ENCODE peak calls at places on chromosomes 7 and 10, in ten cellular contexts. L is brain microvascular endothelial cell, M is PC-3, G is GM06990, J is transverse colon, A is fibroblast of lung, W is pancreas, V is AG04450, N is right atrium auricular region, P is astrocyte of the spinal cord. X is an unnamed sample.

GRCh38 chr10:122999347-122999746 is 9.2 kb downstream of the IKZF5 start:
- DNase-seq in A (no peak), J (no peak), G (no peak), W (no peak), V (no peak), L (no peak), N (no peak), P (no peak), M (peak; percentile 5), X (no peak)

GRCh38 chr7:40829201-40829600 is 694.4 kb downstream of the SUGCT start:
- DNase-seq in P (no peak), L (no peak), G (no peak), N (no peak), A (no peak), M (no peak), V (no peak), J (no peak), W (no peak), X (no peak)

GRCh38 chr10:101330236-101331225 is 23.4 kb upstream of the BTRC start:
- DNase-seq in P (peak; percentile 30), M (no peak), W (no peak), L (peak; percentile 2), V (peak; percentile 15), G (no peak), J (no peak), N (no peak), A (peak; percentile 90), X (peak; percentile 63)

GRCh38 chr7:66283003-66283920 is 78.1 kb downstream of the TPST1 start:
- DNase-seq in M (peak; percentile 80), N (no peak), J (no peak), W (no peak), L (peak; percentile 60), G (no peak), A (peak; percentile 88), V (peak; percentile 24), P (peak; percentile 82), X (peak; percentile 46)

GRCh38 chr10:24428410-24428782 is 219.5 kb downstream of the KIAA1217 start:
- DNase-seq in P (peak; percentile 79), N (no peak), M (peak; percentile 80), A (peak; percentile 81), L (peak; percentile 80), J (no peak), V (no peak), W (no peak), G (no peak), X (no peak)

GRCh38 chr10:29068302-29068701 is 220.6 kb upstream of the LYZL1 start:
- DNase-seq in P (no peak), V (no peak), M (no peak), G (no peak), A (no peak), L (no peak), W (no peak), N (no peak), J (no peak), X (no peak)

GRCh38 chr7:116805100-116805544 is 57.3 kb upstream of the CAPZA2 start:
- DNase-seq in A (peak; percentile 50), P (no peak), G (no peak), V (peak; percentile 26), J (no peak), L (no peak), M (no peak), W (no peak), N (peak; percentile 62), X (peak; percentile 46)

GRCh38 chr10:44716470-44716869 is 194.7 kb upstream of the TMEM72 start:
- DNase-seq in A (no peak), W (no peak), L (no peak), P (no peak), M (no peak), N (no peak), V (no peak), G (no peak), J (no peak), X (no peak)

DNA sequence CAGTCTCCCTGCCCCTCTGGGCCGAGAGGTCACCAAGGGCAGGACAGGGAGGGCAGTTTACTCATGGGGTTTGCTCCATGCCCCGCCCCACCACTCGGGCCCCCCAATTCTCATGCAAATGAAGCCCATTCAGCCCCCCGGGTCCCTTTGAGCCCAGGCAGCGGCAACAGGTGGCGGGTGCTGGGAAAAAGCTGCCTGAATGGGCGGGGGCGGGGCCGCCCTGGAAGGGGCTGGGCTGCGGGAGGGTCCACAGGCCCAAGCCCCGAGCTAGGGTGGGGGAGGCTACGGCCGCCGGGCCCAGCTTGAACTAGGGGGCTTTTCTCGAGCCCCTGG is 5.2 kb downstream of the LFNG start:
- DNase-seq in V (no peak), P (no peak), W (no peak), N (no peak), J (no peak), M (no peak), A (no peak), G (no peak), L (no peak), X (no peak)
- H3K4me3 ChIP-seq in V (no peak overlapping the region), P (no peak overlapping the region), W (peak overlapping the region; percentile 72), N (no peak overlapping the region), J (no peak overlapping the region), M (no peak overlapping the region), A (no peak overlapping the region), G (no peak overlapping the region), L (no peak overlapping the region), X (no peak overlapping the region)

GRCh38 chr7:129841465-129841864 is 111.3 kb downstream of the UBE2H start:
- DNase-seq in P (no peak), A (no peak), M (no peak), N (no peak), J (no peak), L (no peak), W (no peak), V (no peak), G (no peak), X (no peak)

GRCh38 chr7:129845972-129846327 is 106.8 kb downstream of the UBE2H start:
- DNase-seq in J (no peak), P (peak; percentile 90), N (no peak), V (peak; percentile 54), L (peak; percentile 53), A (peak; percentile 94), M (peak; percentile 75), W (no peak), G (no peak), X (peak; percentile 52)

GRCh38 chr7:129845178-129845971 is 107.4 kb downstream of the UBE2H start:
- DNase-seq in P (peak; percentile 81), L (peak; percentile 60), W (no peak), M (peak; percentile 68), V (no peak), N (no peak), G (no peak), J (no peak), A (peak; percentile 91), X (no peak)

GRCh38 chr7:129843982-129844840 is 108.5 kb downstream of the UBE2H start:
- DNase-seq in J (no peak), P (no peak), L (no peak), W (no peak), N (no peak), A (no peak), G (no peak), M (peak; percentile 42), V (no peak), X (no peak)

DNA sequence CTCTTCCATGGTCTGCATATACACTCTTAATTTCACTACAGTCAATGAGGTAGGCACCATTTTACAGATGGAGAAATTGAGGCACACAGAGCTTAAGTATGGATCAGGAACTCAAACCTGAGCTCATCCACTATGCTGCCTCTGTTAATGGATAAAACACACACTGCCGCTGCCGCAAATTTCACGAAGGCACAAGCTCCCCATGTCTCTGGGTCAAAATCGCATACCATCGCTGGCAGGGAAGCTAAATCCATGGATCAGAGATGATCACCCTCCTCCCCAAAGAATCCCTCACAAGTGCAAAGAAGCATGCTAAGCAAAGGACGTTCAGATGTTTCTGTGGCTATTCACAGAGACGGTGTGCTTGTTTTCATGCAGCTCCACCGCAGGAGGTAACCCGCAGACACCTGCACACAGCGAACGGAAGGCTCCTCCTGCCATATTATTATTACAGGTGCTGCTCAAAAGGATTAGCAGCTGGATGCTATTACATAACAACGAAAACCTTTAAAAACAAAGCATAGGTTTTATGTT is 109.3 kb downstream of the UBE2H start:
- DNase-seq in M (no peak), A (no peak), J (no peak), W (no peak), L (no peak), G (no peak), V (no peak), P (peak; percentile 59), N (no peak), X (no peak)
- H3K4me3 ChIP-seq in M (no peak overlapping the region), A (no peak overlapping the region), J (no peak overlapping the region), W (no peak overlapping the region), L (no peak overlapping the region), G (no peak overlapping the region), V (no peak overlapping the region), P (no peak overlapping the region), N (no peak overlapping the region), X (no peak overlapping the region)

GRCh38 chr7:23473848-23474097 is 3.5 kb upstream of the IGF2BP3 start:
- DNase-seq in N (no peak), J (no peak), W (no peak), G (no peak), L (no peak), M (no peak), P (no peak), V (no peak), A (no peak), X (no peak)

GRCh38 chr7:23474829-23475578 is 4.7 kb upstream of the IGF2BP3 start:
- DNase-seq in G (no peak), J (no peak), A (no peak), M (peak; percentile 16), N (no peak), W (no peak), L (no peak), P (peak; percentile 59), V (no peak), X (no peak)

GRCh38 chr7:23472974-23473847 is 2.9 kb upstream of the IGF2BP3 start:
- DNase-seq in G (peak; percentile 59), L (no peak), P (peak; percentile 19), A (no peak), W (no peak), N (no peak), M (no peak), V (no peak), J (no peak), X (no peak)

GRCh38 chr7:23475579-23475844 is 5.2 kb upstream of the IGF2BP3 start:
- DNase-seq in P (no peak), A (no peak), L (no peak), W (no peak), N (no peak), M (no peak), V (no peak), J (no peak), G (no peak), X (no peak)

DNA sequence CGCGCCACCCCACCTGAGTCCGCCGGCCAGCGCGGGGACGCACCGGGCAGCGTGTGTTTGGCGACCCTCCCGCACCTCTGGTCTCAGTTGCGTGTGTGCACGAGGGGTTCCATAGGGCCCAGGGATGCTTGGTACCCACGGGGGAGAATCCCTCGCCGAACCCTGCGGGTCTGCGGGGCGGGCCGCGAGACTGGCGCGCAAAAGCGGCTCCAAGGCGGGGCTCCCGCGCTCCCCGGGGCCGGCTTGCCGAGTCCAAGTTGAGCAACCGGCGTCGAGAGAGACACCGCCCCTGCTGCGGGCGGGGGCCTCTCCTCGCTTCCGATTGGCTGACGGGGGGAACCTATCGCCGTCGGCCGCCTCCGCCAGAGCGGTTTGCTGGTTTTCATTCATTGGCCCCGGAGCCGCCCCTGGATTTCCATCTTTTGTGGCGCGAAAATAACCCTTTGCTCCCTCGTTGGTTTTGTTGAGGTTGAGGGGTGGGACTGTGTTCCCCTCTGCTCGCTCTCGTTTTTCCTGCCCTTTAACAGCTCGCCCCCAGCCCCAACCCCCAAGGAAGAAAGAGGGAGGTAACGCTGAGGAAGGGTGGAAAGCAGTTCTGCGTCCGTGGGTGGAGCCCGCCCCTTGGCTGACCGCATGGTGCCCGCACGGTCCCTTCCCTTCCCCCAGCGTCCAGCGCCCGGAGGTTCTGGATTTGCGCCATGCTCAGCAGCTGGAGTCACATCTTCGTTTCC is 4.0 kb upstream of the IGF2BP3 start:
- DNase-seq in V (peak; percentile 89), P (peak; percentile 98), L (peak; percentile 95), G (peak; percentile 98), N (no peak), M (peak; percentile 42), J (peak; percentile 77), W (peak; percentile 71), A (peak; percentile 94), X (peak; percentile 27)
- H3K4me3 ChIP-seq in V (peak overlapping the region; percentile 84), P (peak overlapping the region; percentile 62), L (peak overlapping the region; percentile 74), G (peak overlapping the region; percentile 90), N (no peak overlapping the region), M (peak overlapping the region; percentile 63), J (no peak overlapping the region), W (peak overlapping the region; percentile 11), A (peak overlapping the region; percentile 45), X (peak overlapping the region; percentile 49)

DNA sequence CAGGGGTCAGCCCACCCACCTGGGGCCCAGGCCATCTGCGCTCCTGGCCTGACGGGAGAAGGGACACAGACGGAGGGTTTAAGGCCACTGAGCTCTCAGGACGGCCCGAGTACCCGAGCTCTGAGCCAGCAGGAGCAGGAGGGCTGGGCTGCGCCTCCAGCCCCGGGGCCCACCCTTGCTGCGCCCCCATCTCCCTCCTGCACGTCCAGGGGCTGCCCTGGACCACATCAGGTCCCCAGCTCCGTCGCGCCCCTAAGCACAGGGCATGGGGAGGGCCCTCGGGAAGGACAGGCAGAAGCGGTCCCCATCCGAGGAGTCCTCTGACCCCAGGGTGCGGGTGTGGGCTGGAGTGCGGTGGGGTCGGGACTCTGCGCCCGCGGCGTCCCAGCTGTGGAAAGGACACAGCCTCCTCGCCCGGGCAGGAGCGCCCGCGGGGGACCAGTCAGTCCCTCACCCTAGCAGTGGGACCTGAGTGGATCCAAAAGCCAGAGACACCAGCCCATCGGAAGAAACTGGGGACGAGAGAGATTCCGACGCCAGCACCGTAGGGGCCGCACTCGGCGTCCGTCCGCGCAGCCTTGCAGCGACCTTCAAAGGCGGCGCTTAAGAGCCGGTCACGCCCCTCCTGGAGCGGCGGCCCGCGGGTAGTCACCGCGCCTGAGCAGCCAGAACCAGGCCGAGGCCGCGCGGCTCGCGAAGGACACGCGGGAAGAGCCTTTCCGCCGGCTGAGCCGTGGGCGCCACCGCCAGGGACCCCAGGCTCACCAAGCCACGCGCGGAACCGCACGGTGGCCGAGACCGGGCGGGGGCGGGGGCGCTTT is 15.9 kb downstream of the CAMK2B start:
- DNase-seq in J (peak; percentile 46), W (peak; percentile 82), G (peak; percentile 46), V (no peak), N (peak; percentile 65), A (peak; percentile 67), P (peak; percentile 46), L (no peak), M (peak; percentile 11), X (no peak)
- H3K4me3 ChIP-seq in J (peak overlapping the region; percentile 15), W (peak overlapping the region; percentile 37), G (peak overlapping the region; percentile 36), V (peak overlapping the region; percentile 39), N (peak overlapping the region; percentile 25), A (peak overlapping the region; percentile 31), P (peak overlapping the region; percentile 26), L (peak overlapping the region; percentile 44), M (no peak overlapping the region), X (no peak overlapping the region)